ENCODE peak calls at places on chromosome 1, in four cellular contexts. One of them, this sample, is unnamed.

GRCh38 chr1:14519976-14520375 is 78.5 kb upstream of the KAZN start:
- DNase-seq in AML-193: no peak
- DNase-seq in NAMALWA: no peak
- DNase-seq in HFFc6: no peak
- DNase-seq in this sample: no peak

GRCh38 chr1:112685913-112686312 is 11.5 kb downstream of the MOV10 start:
- DNase-seq in HFFc6: no peak
- DNase-seq in AML-193: no peak
- DNase-seq in NAMALWA: no peak
- DNase-seq in this sample: no peak

GRCh38 chr1:203726417-203726867 is 38.5 kb upstream of the LAX1 start:
- DNase-seq in HFFc6: no peak
- DNase-seq in AML-193: no peak
- DNase-seq in NAMALWA: no peak
- DNase-seq in this sample: no peak

GRCh38 chr1:1230656-1231399 is 973 bp downstream of the SDF4 start:
- DNase-seq in NAMALWA: peak
- DNase-seq in AML-193: peak
- DNase-seq in HFFc6: peak
- DNase-seq in this sample: peak

GRCh38 chr1:114454539-114454938 is 56.5 kb downstream of the TRIM33 start:
- DNase-seq in HFFc6: no peak
- DNase-seq in NAMALWA: no peak
- DNase-seq in AML-193: no peak
- DNase-seq in this sample: no peak

GRCh38 chr1:36419569-36419968 is 21.9 kb upstream of the LSM10 start:
- DNase-seq in AML-193: no peak
- DNase-seq in HFFc6: no peak
- DNase-seq in NAMALWA: no peak
- DNase-seq in this sample: no peak

GRCh38 chr1:153547560-153548551 is 1.2 kb downstream of the S100A3 start:
- DNase-seq in NAMALWA: no peak
- DNase-seq in HFFc6: no peak
- DNase-seq in AML-193: no peak
- DNase-seq in this sample: no peak

GRCh38 chr1:70112838-70113237 is 92.5 kb downstream of the LRRC40 start:
- DNase-seq in NAMALWA: no peak
- DNase-seq in AML-193: no peak
- DNase-seq in HFFc6: no peak
- DNase-seq in this sample: no peak

GRCh38 chr1:205523891-205524793 is 19.7 kb downstream of the CDK18 start:
- DNase-seq in AML-193: peak
- DNase-seq in HFFc6: peak
- DNase-seq in NAMALWA: peak
- DNase-seq in this sample: peak

GRCh38 chr1:156281281-156282142 is 1.1 kb downstream of the SMG5 start:
- DNase-seq in HFFc6: peak
- DNase-seq in NAMALWA: peak
- DNase-seq in AML-193: peak
- DNase-seq in this sample: peak

GRCh38 chr1:232123775-232124659 is 497.4 kb downstream of the DISC1 start:
- DNase-seq in AML-193: no peak
- DNase-seq in HFFc6: no peak
- DNase-seq in NAMALWA: no peak
- DNase-seq in this sample: no peak

GRCh38 chr1:150995896-150996295 is 10.8 kb downstream of the MINDY1 start:
- DNase-seq in NAMALWA: peak
- DNase-seq in HFFc6: peak
- DNase-seq in AML-193: no peak
- DNase-seq in this sample: peak

GRCh38 chr1:41819069-41819468 is 99.7 kb downstream of the HIVEP3 start:
- DNase-seq in NAMALWA: no peak
- DNase-seq in AML-193: no peak
- DNase-seq in HFFc6: no peak
- DNase-seq in this sample: no peak

This sample was measured in MV-4-11.